ENCODE peak calls at places on chromosomes 2 and 18, in nine cellular contexts. One of them, this sample, is unnamed. For H3K4me1, the result is how much of the 10 kb centered on the place peaks cover.

GRCh38 chr2:128325665-128326181 is 7.1 kb upstream of the HS6ST1 start:
- DNase-seq in uterus: no peak
- DNase-seq in A549: no peak
- DNase-seq in endothelial cell of umbilical vein: no peak
- DNase-seq in right lobe of liver: peak
- DNase-seq in stomach: peak
- DNase-seq in HepG2: no peak
- DNase-seq in adrenal gland: no peak
- DNase-seq in GM12878: no peak
- DNase-seq in this sample: no peak

GRCh38 chr2:24824966-24825882 is 32.0 kb downstream of the CENPO start:
- DNase-seq in uterus: peak
- DNase-seq in A549: peak
- DNase-seq in endothelial cell of umbilical vein: no peak
- DNase-seq in right lobe of liver: no peak
- DNase-seq in stomach: peak
- DNase-seq in HepG2: no peak
- DNase-seq in adrenal gland: no peak
- DNase-seq in GM12878: no peak
- DNase-seq in this sample: no peak

GRCh38 chr2:85765081-85765731 is 11.4 kb downstream of the ATOH8 start:
- DNase-seq in uterus: no peak
- DNase-seq in A549: no peak
- DNase-seq in endothelial cell of umbilical vein: peak
- DNase-seq in right lobe of liver: no peak
- DNase-seq in stomach: no peak
- DNase-seq in HepG2: no peak
- DNase-seq in adrenal gland: no peak
- DNase-seq in GM12878: no peak
- DNase-seq in this sample: no peak

GRCh38 chr2:219021591-219021990 is 19.7 kb downstream of the CFAP65 start:
- DNase-seq in uterus: no peak
- DNase-seq in A549: no peak
- DNase-seq in endothelial cell of umbilical vein: no peak
- DNase-seq in right lobe of liver: no peak
- DNase-seq in stomach: no peak
- DNase-seq in HepG2: no peak
- DNase-seq in adrenal gland: no peak
- DNase-seq in GM12878: no peak
- DNase-seq in this sample: no peak

GRCh38 chr18:2111456-2111855 is 459.8 kb downstream of the METTL4 start:
- DNase-seq in uterus: no peak
- DNase-seq in A549: no peak
- DNase-seq in endothelial cell of umbilical vein: no peak
- DNase-seq in right lobe of liver: no peak
- DNase-seq in stomach: no peak
- DNase-seq in HepG2: no peak
- DNase-seq in adrenal gland: no peak
- DNase-seq in GM12878: no peak
- DNase-seq in this sample: no peak

GRCh38 chr2:219034823-219035222 is 6.5 kb downstream of the CFAP65 start:
- DNase-seq in uterus: no peak
- DNase-seq in A549: no peak
- DNase-seq in endothelial cell of umbilical vein: no peak
- DNase-seq in right lobe of liver: no peak
- DNase-seq in stomach: no peak
- DNase-seq in HepG2: no peak
- DNase-seq in adrenal gland: no peak
- DNase-seq in GM12878: no peak
- DNase-seq in this sample: no peak

GRCh38 chr18:37661478-37661877 is 95.9 kb upstream of the CELF4 start:
- DNase-seq in uterus: no peak
- DNase-seq in A549: no peak
- DNase-seq in endothelial cell of umbilical vein: no peak
- DNase-seq in right lobe of liver: no peak
- DNase-seq in stomach: no peak
- DNase-seq in HepG2: no peak
- DNase-seq in adrenal gland: no peak
- DNase-seq in GM12878: no peak
- DNase-seq in this sample: no peak

GRCh38 chr2:53949457-53949856 is 21.3 kb downstream of the PSME4 start:
- DNase-seq in uterus: no peak
- DNase-seq in A549: no peak
- DNase-seq in endothelial cell of umbilical vein: peak
- DNase-seq in right lobe of liver: no peak
- DNase-seq in stomach: no peak
- DNase-seq in HepG2: no peak
- DNase-seq in adrenal gland: no peak
- DNase-seq in GM12878: no peak
- DNase-seq in this sample: no peak

GRCh38 chr2:127670957-127671290 is 4.4 kb downstream of the LIMS2 start:
- DNase-seq in uterus: no peak
- DNase-seq in A549: no peak
- DNase-seq in endothelial cell of umbilical vein: no peak
- DNase-seq in right lobe of liver: no peak
- DNase-seq in stomach: peak
- DNase-seq in HepG2: peak
- DNase-seq in adrenal gland: no peak
- DNase-seq in GM12878: no peak
- DNase-seq in this sample: no peak

GRCh38 chr2:106356291-106356690 is 111.9 kb downstream of the RGPD3 start:
- DNase-seq in uterus: no peak
- DNase-seq in A549: no peak
- DNase-seq in endothelial cell of umbilical vein: no peak
- DNase-seq in right lobe of liver: no peak
- DNase-seq in stomach: no peak
- DNase-seq in HepG2: no peak
- DNase-seq in adrenal gland: no peak
- DNase-seq in GM12878: no peak
- DNase-seq in this sample: no peak

GRCh38 chr2:153912798-153913396 is 41.2 kb downstream of the GALNT13 start:
- DNase-seq in uterus: no peak
- DNase-seq in A549: no peak
- DNase-seq in endothelial cell of umbilical vein: no peak
- DNase-seq in right lobe of liver: no peak
- DNase-seq in stomach: no peak
- DNase-seq in HepG2: no peak
- DNase-seq in adrenal gland: no peak
- DNase-seq in GM12878: no peak
- DNase-seq in this sample: no peak

GRCh38 chr2:217741381-217741955 is 261.3 kb downstream of the TNS1 start:
- DNase-seq in uterus: no peak
- DNase-seq in A549: no peak
- DNase-seq in endothelial cell of umbilical vein: no peak
- DNase-seq in right lobe of liver: no peak
- DNase-seq in stomach: no peak
- DNase-seq in HepG2: no peak
- DNase-seq in adrenal gland: no peak
- DNase-seq in GM12878: no peak
- DNase-seq in this sample: no peak

GRCh38 chr2:189293164-189293563 is 113.6 kb upstream of the COL5A2 start:
- DNase-seq in uterus: no peak
- DNase-seq in A549: no peak
- DNase-seq in endothelial cell of umbilical vein: no peak
- DNase-seq in right lobe of liver: no peak
- DNase-seq in stomach: no peak
- DNase-seq in HepG2: no peak
- DNase-seq in adrenal gland: no peak
- DNase-seq in GM12878: no peak
- DNase-seq in this sample: no peak

GRCh38 chr2:120482334-120482733 is 136.4 kb downstream of the INHBB start:
- DNase-seq in uterus: no peak
- DNase-seq in A549: no peak
- DNase-seq in endothelial cell of umbilical vein: no peak
- DNase-seq in right lobe of liver: no peak
- DNase-seq in stomach: no peak
- DNase-seq in HepG2: no peak
- DNase-seq in adrenal gland: no peak
- DNase-seq in GM12878: no peak
- DNase-seq in this sample: no peak

GRCh38 chr2:19988600-19988999 is 1.3 kb downstream of the WDR35 start:
- DNase-seq in uterus: no peak
- DNase-seq in A549: no peak
- DNase-seq in endothelial cell of umbilical vein: no peak
- DNase-seq in right lobe of liver: no peak
- DNase-seq in stomach: no peak
- DNase-seq in HepG2: no peak
- DNase-seq in adrenal gland: no peak
- DNase-seq in GM12878: no peak
- DNase-seq in this sample: no peak
- H3K4me3 ChIP-seq in uterus: peak
- H3K4me3 ChIP-seq in A549: peak
- H3K4me3 ChIP-seq in endothelial cell of umbilical vein: no peak
- H3K4me3 ChIP-seq in right lobe of liver: no peak
- H3K4me3 ChIP-seq in stomach: peak
- H3K4me3 ChIP-seq in HepG2: peak
- H3K4me3 ChIP-seq in adrenal gland: peak
- H3K4me3 ChIP-seq in GM12878: peak
- H3K4me3 ChIP-seq in this sample: peak

DNA sequence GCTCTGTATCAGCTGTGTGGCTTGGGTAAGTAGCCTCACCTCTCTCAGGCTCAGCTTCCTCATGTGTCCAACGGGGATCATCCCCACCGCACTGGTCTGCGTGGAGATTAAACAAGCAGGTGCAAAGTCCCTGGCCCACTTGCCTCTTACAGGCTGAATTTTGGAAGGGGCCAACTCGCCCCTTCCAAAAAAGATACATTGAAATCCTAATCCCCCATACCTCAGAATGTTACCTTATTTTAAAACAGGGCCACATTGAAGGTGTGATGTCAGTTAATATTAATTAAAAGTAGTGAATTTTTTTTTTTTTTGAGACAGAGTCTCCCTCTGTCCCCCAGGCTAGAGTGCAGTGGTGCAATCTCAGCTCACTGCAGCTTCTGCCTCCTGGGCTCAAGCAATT is 34.8 kb downstream of the TBC1D8 start:
- DNase-seq in uterus: no peak
- DNase-seq in A549: no peak
- DNase-seq in endothelial cell of umbilical vein: no peak
- DNase-seq in right lobe of liver: no peak
- DNase-seq in stomach: no peak
- DNase-seq in HepG2: no peak
- DNase-seq in adrenal gland: no peak
- DNase-seq in GM12878: no peak
- DNase-seq in this sample: no peak
- H3K4me1 ChIP-seq in uterus: under half
- H3K4me1 ChIP-seq in A549: half or more
- H3K4me1 ChIP-seq in endothelial cell of umbilical vein: under half
- H3K4me1 ChIP-seq in right lobe of liver: half or more
- H3K4me1 ChIP-seq in stomach: half or more
- H3K4me1 ChIP-seq in HepG2: half or more
- H3K4me1 ChIP-seq in adrenal gland: half or more
- H3K4me1 ChIP-seq in GM12878: under half
- H3K4me1 ChIP-seq in this sample: half or more

DNA sequence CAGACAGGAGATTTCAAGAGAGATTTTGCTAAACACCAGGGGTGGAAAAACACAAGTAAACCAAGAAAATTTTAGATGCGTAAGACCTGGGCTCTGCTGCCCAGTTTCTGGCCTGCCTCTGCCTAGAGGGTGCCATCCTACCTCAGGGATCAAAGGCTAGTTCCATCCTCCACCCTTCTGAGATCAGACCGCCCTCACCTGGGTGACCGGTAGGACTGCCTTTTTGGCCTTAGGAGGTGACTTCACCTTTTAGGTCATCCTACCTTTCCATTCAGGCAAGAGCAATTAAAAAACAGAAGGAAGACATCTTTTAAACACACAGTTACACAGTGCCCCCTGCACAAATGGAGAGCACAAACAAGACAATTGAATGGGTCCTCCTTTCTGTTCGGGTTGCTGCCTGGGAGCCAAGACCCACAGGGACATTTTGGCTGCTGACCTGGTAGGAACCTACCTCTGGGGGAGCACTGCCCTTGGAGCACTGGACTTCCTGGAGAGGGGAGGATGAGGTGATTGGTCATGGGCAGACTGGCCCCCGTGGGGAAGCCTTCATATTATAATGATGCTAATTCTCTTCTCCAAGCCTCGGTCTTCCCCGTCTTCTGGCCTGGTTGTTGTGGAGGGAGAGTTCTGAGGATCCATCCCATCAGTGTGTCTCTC is 3.1 kb downstream of the PSD4 start:
- DNase-seq in uterus: no peak
- DNase-seq in A549: no peak
- DNase-seq in endothelial cell of umbilical vein: no peak
- DNase-seq in right lobe of liver: no peak
- DNase-seq in stomach: no peak
- DNase-seq in HepG2: no peak
- DNase-seq in adrenal gland: no peak
- DNase-seq in GM12878: no peak
- DNase-seq in this sample: no peak
- TF ChIP-seq POLR2A in uterus: no peak
- TF ChIP-seq POLR2A in A549: no peak
- TF ChIP-seq POLR2A in endothelial cell of umbilical vein: no peak
- TF ChIP-seq POLR2A in right lobe of liver: no peak
- TF ChIP-seq POLR2A in stomach: no peak
- TF ChIP-seq POLR2A in HepG2: no peak
- TF ChIP-seq POLR2A in adrenal gland: no peak
- TF ChIP-seq POLR2A in GM12878: no peak
- TF ChIP-seq POLR2A in this sample: no peak

GRCh38 chr2:224333631-224334030 is 68.3 kb downstream of the FAM124B start:
- DNase-seq in uterus: no peak
- DNase-seq in A549: no peak
- DNase-seq in endothelial cell of umbilical vein: no peak
- DNase-seq in right lobe of liver: no peak
- DNase-seq in stomach: no peak
- DNase-seq in HepG2: no peak
- DNase-seq in adrenal gland: no peak
- DNase-seq in GM12878: no peak
- DNase-seq in this sample: no peak

GRCh38 chr2:224325941-224326340 is 76.0 kb downstream of the FAM124B start:
- DNase-seq in uterus: no peak
- DNase-seq in A549: no peak
- DNase-seq in endothelial cell of umbilical vein: no peak
- DNase-seq in right lobe of liver: no peak
- DNase-seq in stomach: no peak
- DNase-seq in HepG2: no peak
- DNase-seq in adrenal gland: no peak
- DNase-seq in GM12878: no peak
- DNase-seq in this sample: no peak

GRCh38 chr2:224328798-224329197 is 73.1 kb downstream of the FAM124B start:
- DNase-seq in uterus: no peak
- DNase-seq in A549: no peak
- DNase-seq in endothelial cell of umbilical vein: no peak
- DNase-seq in right lobe of liver: no peak
- DNase-seq in stomach: no peak
- DNase-seq in HepG2: no peak
- DNase-seq in adrenal gland: no peak
- DNase-seq in GM12878: no peak
- DNase-seq in this sample: no peak

GRCh38 chr2:224334083-224334482 is 67.8 kb downstream of the FAM124B start:
- DNase-seq in uterus: no peak
- DNase-seq in A549: no peak
- DNase-seq in endothelial cell of umbilical vein: no peak
- DNase-seq in right lobe of liver: no peak
- DNase-seq in stomach: no peak
- DNase-seq in HepG2: no peak
- DNase-seq in adrenal gland: no peak
- DNase-seq in GM12878: no peak
- DNase-seq in this sample: no peak

DNA sequence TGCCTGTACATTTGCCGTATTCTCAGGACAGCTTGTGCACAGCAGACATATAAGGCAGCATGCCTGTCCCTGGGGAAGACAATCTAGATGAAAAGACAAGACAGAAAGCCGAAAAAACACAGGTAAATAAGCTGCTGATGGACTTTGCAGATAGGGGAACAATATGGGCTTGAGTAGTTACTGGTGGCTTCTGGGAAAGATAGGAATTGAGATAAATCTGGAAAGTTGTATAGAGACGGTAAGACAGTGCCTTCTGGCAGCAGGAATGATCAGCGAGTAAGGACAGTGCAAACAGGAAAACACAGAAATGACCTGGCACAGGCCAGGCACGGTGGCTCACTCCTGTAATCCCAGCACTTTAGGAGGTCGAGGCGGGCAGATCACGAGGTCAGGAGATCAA is 70.2 kb downstream of the FAM124B start:
- DNase-seq in uterus: no peak
- DNase-seq in A549: no peak
- DNase-seq in endothelial cell of umbilical vein: no peak
- DNase-seq in right lobe of liver: no peak
- DNase-seq in stomach: no peak
- DNase-seq in HepG2: no peak
- DNase-seq in adrenal gland: no peak
- DNase-seq in GM12878: no peak
- DNase-seq in this sample: no peak
- H3K4me3 ChIP-seq in uterus: no peak
- H3K4me3 ChIP-seq in A549: no peak
- H3K4me3 ChIP-seq in endothelial cell of umbilical vein: no peak
- H3K4me3 ChIP-seq in right lobe of liver: no peak
- H3K4me3 ChIP-seq in stomach: no peak
- H3K4me3 ChIP-seq in HepG2: no peak
- H3K4me3 ChIP-seq in adrenal gland: no peak
- H3K4me3 ChIP-seq in GM12878: no peak
- H3K4me3 ChIP-seq in this sample: no peak

This sample was measured in gastrocnemius medialis.